ENCODE peak calls at places on chromosomes 1 and 21, in ten cellular contexts. D is RPMI7951, H is dorsolateral prefrontal cortex, E is prostate gland, Y is B cell, M is adipocyte, A is activated T-cell treated with anti-CD3 and anti-CD28 coated beads for 1 hour, W is breast epithelium, T is stomach, X is AG10803. J is an unnamed sample.

GRCh38 chr1:168141986-168142385 is 5.3 kb upstream of the GPR161 start:
- DNase-seq in D (no peak), H (no peak), E (no peak), Y (no peak), M (no peak), A (no peak), W (no peak), T (no peak), X (no peak), J (peak)

GRCh38 chr1:159076753-159077656 is at the start of gene AIM2:
- DNase-seq in D (peak), H (no peak), E (no peak), Y (peak), M (peak), A (peak), W (no peak), T (peak), X (peak), J (peak)

GRCh38 chr21:43867936-43868335 is 2.9 kb downstream of the AGPAT3 start:
- DNase-seq in D (no peak), H (no peak), E (no peak), Y (no peak), M (no peak), A (no peak), W (no peak), T (no peak), X (no peak), J (no peak)

GRCh38 chr1:39136635-39137034 is 67.9 kb upstream of the MACF1 start:
- DNase-seq in D (no peak), H (no peak), E (no peak), Y (no peak), M (no peak), A (no peak), W (no peak), T (no peak), X (no peak), J (no peak)

GRCh38 chr1:20705356-20705755 is 12.5 kb downstream of the KIF17 start:
- DNase-seq in D (no peak), H (no peak), E (no peak), Y (no peak), M (no peak), A (no peak), W (no peak), T (no peak), X (peak), J (no peak)

GRCh38 chr1:45334308-45335245 is 5.4 kb upstream of the TOE1 start:
- DNase-seq in D (no peak), H (no peak), E (no peak), Y (no peak), M (no peak), A (no peak), W (no peak), T (no peak), X (no peak), J (peak)

GRCh38 chr1:84996846-84997666 is at the start of gene MCOLN2:
- DNase-seq in D (peak), H (no peak), E (no peak), Y (peak), M (peak), A (peak), W (no peak), T (peak), X (peak), J (peak)

GRCh38 chr1:174040387-174040786 is 18.2 kb upstream of the RC3H1 start:
- DNase-seq in D (peak), H (no peak), E (peak), Y (no peak), M (peak), A (no peak), W (no peak), T (no peak), X (peak), J (peak)

GRCh38 chr21:38965910-38966504 is 160.3 kb downstream of the ETS2 start:
- DNase-seq in D (peak), H (no peak), E (no peak), Y (no peak), M (no peak), A (no peak), W (no peak), T (peak), X (no peak), J (peak)

GRCh38 chr1:158329807-158330206 is 1.5 kb downstream of the CD1B start:
- DNase-seq in D (peak), H (no peak), E (no peak), Y (peak), M (no peak), A (no peak), W (no peak), T (no peak), X (no peak), J (peak)

GRCh38 chr1:180061019-180061418 is 93.7 kb upstream of the QSOX1 start:
- DNase-seq in D (no peak), H (no peak), E (no peak), Y (no peak), M (no peak), A (no peak), W (no peak), T (no peak), X (no peak), J (no peak)

GRCh38 chr1:201258763-201259230 is 24.5 kb upstream of the PKP1 start:
- DNase-seq in D (no peak), H (no peak), E (no peak), Y (no peak), M (no peak), A (no peak), W (no peak), T (no peak), X (no peak), J (no peak)